ENCODE peak calls at places on chromosomes 7 and 10, in ten cellular contexts. X, S, M, T, H, C, R, G, E and F are unnamed samples.

GRCh38 chr7:94355389-94355788 is 39.3 kb upstream of the COL1A2 start:
- DNase-seq in X (no peak), S (peak; percentile 10), M (no peak), T (no peak), H (no peak), C (no peak), R (no peak), G (no peak), E (no peak), F (no peak)

GRCh38 chr7:99478464-99479440 is 6.1 kb downstream of the ZNF789 start:
- DNase-seq in X (no peak), S (no peak), M (no peak), T (no peak), H (no peak), C (no peak), R (no peak), G (no peak), E (peak; percentile 35), F (no peak)

GRCh38 chr7:79064187-79064823 is 389.2 kb downstream of the MAGI2 start:
- DNase-seq in X (no peak), S (no peak), M (no peak), T (no peak), H (no peak), C (no peak), R (no peak), G (no peak), E (no peak), F (no peak)

GRCh38 chr7:2639994-2640830 is 8.4 kb downstream of the TTYH3 start:
- DNase-seq in X (no peak), S (no peak), M (no peak), T (no peak), H (peak; percentile 99), C (no peak), R (no peak), G (no peak), E (no peak), F (no peak)

GRCh38 chr7:101162551-101163280 is 2.7 kb downstream of the VGF start:
- DNase-seq in X (no peak), S (peak; percentile 82), M (no peak), T (no peak), H (peak; percentile 18), C (no peak), R (no peak), G (no peak), E (peak; percentile 61), F (peak; percentile 43)

GRCh38 chr7:130900471-130901076 is 166.6 kb upstream of the KLF14 start:
- DNase-seq in X (no peak), S (no peak), M (no peak), T (no peak), H (no peak), C (no peak), R (no peak), G (no peak), E (no peak), F (no peak)

GRCh38 chr10:126525326-126525725 is 137.0 kb upstream of the ADAM12 start:
- DNase-seq in X (peak; percentile 37), S (no peak), M (peak; percentile 69), T (no peak), H (no peak), C (no peak), R (no peak), G (no peak), E (no peak), F (no peak)

GRCh38 chr10:71068811-71069411 is 143.5 kb upstream of the UNC5B start:
- DNase-seq in X (no peak), S (no peak), M (no peak), T (peak; percentile 3), H (peak; percentile 6), C (peak; percentile 20), R (no peak), G (no peak), E (no peak), F (no peak)

GRCh38 chr7:42982604-42983115 is 50.5 kb downstream of the MRPL32 start:
- DNase-seq in X (no peak), S (peak; percentile 50), M (no peak), T (no peak), H (no peak), C (no peak), R (no peak), G (no peak), E (no peak), F (no peak)

GRCh38 chr7:36119005-36119711 is 33.9 kb upstream of the EEPD1 start:
- DNase-seq in X (no peak), S (peak; percentile 71), M (peak; percentile 74), T (peak; percentile 98), H (no peak), C (peak; percentile 16), R (no peak), G (no peak), E (no peak), F (peak; percentile 20)

GRCh38 chr10:92760609-92761008 is 70.9 kb downstream of the HHEX start:
- DNase-seq in X (no peak), S (no peak), M (peak; percentile 90), T (peak; percentile 30), H (no peak), C (no peak), R (no peak), G (no peak), E (no peak), F (peak; percentile 52)

GRCh38 chr7:151721236-151721635 is 155.7 kb downstream of the PRKAG2 start:
- DNase-seq in X (no peak), S (no peak), M (no peak), T (no peak), H (peak; percentile 22), C (no peak), R (no peak), G (no peak), E (no peak), F (no peak)

GRCh38 chr10:49089152-49089788 is 26.1 kb downstream of the VSTM4 start:
- DNase-seq in X (peak; percentile 45), S (no peak), M (no peak), T (no peak), H (no peak), C (no peak), R (no peak), G (no peak), E (no peak), F (no peak)

GRCh38 chr10:79053481-79054202 is 15.1 kb upstream of the ZMIZ1 start:
- DNase-seq in X (peak; percentile 76), S (no peak), M (no peak), T (no peak), H (no peak), C (no peak), R (no peak), G (no peak), E (peak; percentile 30), F (no peak)

GRCh38 chr10:103840747-103841085 is 14.7 kb downstream of the SH3PXD2A start:
- DNase-seq in X (no peak), S (no peak), M (no peak), T (no peak), H (no peak), C (no peak), R (no peak), G (no peak), E (no peak), F (no peak)

GRCh38 chr10:125028291-125028867 is 86.5 kb downstream of the ZRANB1 start:
- DNase-seq in X (no peak), S (no peak), M (no peak), T (no peak), H (no peak), C (no peak), R (no peak), G (no peak), E (no peak), F (no peak)

GRCh38 chr7:18680576-18680975 is 185.0 kb downstream of the HDAC9 start:
- DNase-seq in X (no peak), S (no peak), M (no peak), T (no peak), H (no peak), C (no peak), R (no peak), G (no peak), E (no peak), F (no peak)

GRCh38 chr7:156768698-156769472 is 124.1 kb downstream of the LMBR1 start:
- DNase-seq in X (no peak), S (peak; percentile 16), M (no peak), T (no peak), H (no peak), C (no peak), R (no peak), G (no peak), E (no peak), F (no peak)

GRCh38 chr7:23157679-23158078 is 24.2 kb upstream of the NUP42 start:
- DNase-seq in X (no peak), S (no peak), M (no peak), T (no peak), H (no peak), C (no peak), R (no peak), G (no peak), E (no peak), F (no peak)